ENCODE peak calls at places on chromosome 12, in four cellular contexts. One of them, this sample, is unnamed.

GRCh38 chr12:109029411-109029810 is 8.5 kb upstream of the SVOP start:
- DNase-seq in CD8-positive, alpha-beta T cell: no peak
- DNase-seq in PC-3: no peak
- DNase-seq in Right ventricle myocardium superior: no peak
- DNase-seq in this sample: no peak

GRCh38 chr12:3101309-3102022 is 24.3 kb downstream of the TSPAN9 start:
- DNase-seq in CD8-positive, alpha-beta T cell: no peak
- DNase-seq in PC-3: peak
- DNase-seq in Right ventricle myocardium superior: no peak
- DNase-seq in this sample: no peak

GRCh38 chr12:124188561-124189405 is 106.1 kb upstream of the RFLNA start:
- DNase-seq in CD8-positive, alpha-beta T cell: no peak
- DNase-seq in PC-3: peak
- DNase-seq in Right ventricle myocardium superior: no peak
- DNase-seq in this sample: no peak

GRCh38 chr12:76618031-76618430 is 58.5 kb upstream of the OSBPL8 start:
- DNase-seq in CD8-positive, alpha-beta T cell: no peak
- DNase-seq in PC-3: no peak
- DNase-seq in Right ventricle myocardium superior: no peak
- DNase-seq in this sample: no peak

GRCh38 chr12:117033382-117034045 is 65.7 kb downstream of the TESC start:
- DNase-seq in CD8-positive, alpha-beta T cell: no peak
- DNase-seq in PC-3: no peak
- DNase-seq in Right ventricle myocardium superior: peak
- DNase-seq in this sample: no peak

GRCh38 chr12:13061377-13061776 is 17.2 kb downstream of the FAM234B start:
- DNase-seq in CD8-positive, alpha-beta T cell: no peak
- DNase-seq in PC-3: no peak
- DNase-seq in Right ventricle myocardium superior: no peak
- DNase-seq in this sample: no peak

GRCh38 chr12:7959278-7960063 is 23.5 kb upstream of the SLC2A3 start:
- DNase-seq in CD8-positive, alpha-beta T cell: peak
- DNase-seq in PC-3: peak
- DNase-seq in Right ventricle myocardium superior: no peak
- DNase-seq in this sample: peak

GRCh38 chr12:179131-179884 is 34.6 kb downstream of the SLC6A12 start:
- DNase-seq in CD8-positive, alpha-beta T cell: no peak
- DNase-seq in PC-3: no peak
- DNase-seq in Right ventricle myocardium superior: no peak
- DNase-seq in this sample: no peak

GRCh38 chr12:31944299-31944698 is 14.9 kb upstream of the RESF1 start:
- DNase-seq in CD8-positive, alpha-beta T cell: no peak
- DNase-seq in PC-3: no peak
- DNase-seq in Right ventricle myocardium superior: no peak
- DNase-seq in this sample: no peak

GRCh38 chr12:2084553-2085296 is 31.9 kb downstream of the CACNA1C start:
- DNase-seq in CD8-positive, alpha-beta T cell: no peak
- DNase-seq in PC-3: peak
- DNase-seq in Right ventricle myocardium superior: peak
- DNase-seq in this sample: no peak

GRCh38 chr12:121805171-121805687 is 1.4 kb downstream of the SETD1B start:
- DNase-seq in CD8-positive, alpha-beta T cell: no peak
- DNase-seq in PC-3: peak
- DNase-seq in Right ventricle myocardium superior: no peak
- DNase-seq in this sample: peak

GRCh38 chr12:50572275-50572674 is 67.5 kb downstream of the DIP2B start:
- DNase-seq in CD8-positive, alpha-beta T cell: no peak
- DNase-seq in PC-3: peak
- DNase-seq in Right ventricle myocardium superior: no peak
- DNase-seq in this sample: peak

GRCh38 chr12:47249082-47249481 is 169.3 kb upstream of the AMIGO2 start:
- DNase-seq in CD8-positive, alpha-beta T cell: no peak
- DNase-seq in PC-3: peak
- DNase-seq in Right ventricle myocardium superior: no peak
- DNase-seq in this sample: no peak

GRCh38 chr12:90080616-90081015 is 372.0 kb upstream of the ATP2B1 start:
- DNase-seq in CD8-positive, alpha-beta T cell: no peak
- DNase-seq in PC-3: no peak
- DNase-seq in Right ventricle myocardium superior: no peak
- DNase-seq in this sample: no peak

GRCh38 chr12:89775336-89776005 is 66.8 kb upstream of the ATP2B1 start:
- DNase-seq in CD8-positive, alpha-beta T cell: no peak
- DNase-seq in PC-3: peak
- DNase-seq in Right ventricle myocardium superior: no peak
- DNase-seq in this sample: no peak

GRCh38 chr12:42588981-42589464 is 523 bp downstream of the PRICKLE1 start:
- DNase-seq in CD8-positive, alpha-beta T cell: no peak
- DNase-seq in PC-3: peak
- DNase-seq in Right ventricle myocardium superior: peak
- DNase-seq in this sample: no peak

GRCh38 chr12:53219956-53220856 is 11.8 kb downstream of the RARG start:
- DNase-seq in CD8-positive, alpha-beta T cell: peak
- DNase-seq in PC-3: peak
- DNase-seq in Right ventricle myocardium superior: peak
- DNase-seq in this sample: peak

GRCh38 chr12:1773937-1774655 is 46.3 kb upstream of the LRTM2 start:
- DNase-seq in CD8-positive, alpha-beta T cell: no peak
- DNase-seq in PC-3: no peak
- DNase-seq in Right ventricle myocardium superior: no peak
- DNase-seq in this sample: no peak

GRCh38 chr12:18580286-18580685 is 157.5 kb downstream of the PLCZ1 start:
- DNase-seq in CD8-positive, alpha-beta T cell: no peak
- DNase-seq in PC-3: no peak
- DNase-seq in Right ventricle myocardium superior: no peak
- DNase-seq in this sample: no peak

GRCh38 chr12:79262938-79263337 is 398.4 kb downstream of the SYT1 start:
- DNase-seq in CD8-positive, alpha-beta T cell: no peak
- DNase-seq in PC-3: no peak
- DNase-seq in Right ventricle myocardium superior: no peak
- DNase-seq in this sample: peak

GRCh38 chr12:56999456-56999855 is 6.9 kb downstream of the ZBTB39 start:
- DNase-seq in CD8-positive, alpha-beta T cell: no peak
- DNase-seq in PC-3: peak
- DNase-seq in Right ventricle myocardium superior: no peak
- DNase-seq in this sample: no peak

GRCh38 chr12:93015970-93016751 is 87.1 kb upstream of the EEA1 start:
- DNase-seq in CD8-positive, alpha-beta T cell: no peak
- DNase-seq in PC-3: peak
- DNase-seq in Right ventricle myocardium superior: no peak
- DNase-seq in this sample: no peak

GRCh38 chr12:66877886-66878285 is 199.0 kb upstream of the GRIP1 start:
- DNase-seq in CD8-positive, alpha-beta T cell: no peak
- DNase-seq in PC-3: no peak
- DNase-seq in Right ventricle myocardium superior: no peak
- DNase-seq in this sample: no peak